ENCODE peak calls at places on chromosomes 4 and X, in four cellular contexts. Y is GM23248, E is testis, D is neural progenitor cell. O is an unnamed sample.

GRCh38 chr4:169184236-169184635 is 86.5 kb downstream of the SH3RF1 start:
- DNase-seq in Y (peak), E (no peak), D (no peak), O (no peak)

GRCh38 chr4:99815597-99816011 is 1.0 kb upstream of the DAPP1 start:
- DNase-seq in D (no peak), Y (peak), E (no peak), O (no peak)

GRCh38 chrX:22373094-22373493 is 100.4 kb downstream of the CBLL2 start:
- DNase-seq in D (no peak), E (no peak), Y (no peak), O (no peak)

GRCh38 chrX:40064055-40064597 is 33.6 kb downstream of the BCOR start:
- DNase-seq in Y (no peak), E (no peak), D (no peak), O (peak)

GRCh38 chr4:140839396-140839795 is 83.2 kb upstream of the TBC1D9 start:
- DNase-seq in D (peak), E (no peak), Y (no peak), O (no peak)

GRCh38 chrX:68183612-68184214 is 249.6 kb downstream of the OPHN1 start:
- DNase-seq in E (no peak), D (peak), Y (peak), O (no peak)

GRCh38 chr4:153095448-153096204 is 108.6 kb upstream of the TRIM2 start:
- DNase-seq in Y (no peak), E (no peak), D (no peak), O (no peak)

GRCh38 chr4:101274888-101275752 is 72.2 kb downstream of the PPP3CA start:
- DNase-seq in E (no peak), D (no peak), Y (no peak), O (no peak)

GRCh38 chrX:150692837-150693781 is at the start of gene MTMR1:
- DNase-seq in Y (peak), D (peak), E (peak), O (peak)

GRCh38 chr4:73312967-73313366 is 54.4 kb upstream of the ANKRD17 start:
- DNase-seq in D (no peak), Y (no peak), E (no peak), O (no peak)

GRCh38 chr4:73308286-73308685 is 49.7 kb upstream of the ANKRD17 start:
- DNase-seq in E (peak), Y (peak), D (peak), O (no peak)

GRCh38 chr4:73311428-73311827 is 52.8 kb upstream of the ANKRD17 start:
- DNase-seq in E (no peak), Y (peak), D (no peak), O (no peak)

GRCh38 chr4:73303711-73304110 is 45.1 kb upstream of the ANKRD17 start:
- DNase-seq in Y (no peak), E (no peak), D (no peak), O (no peak)

GRCh38 chr4:73309211-73309610 is 50.6 kb upstream of the ANKRD17 start:
- DNase-seq in E (no peak), Y (peak), D (no peak), O (no peak)
- H3K27ac ChIP-seq in E (no peak), Y (peak), D (no peak), O (no peak)

GRCh38 chr4:86356831-86357230 is 3.0 kb downstream of the MAPK10 start:
- DNase-seq in E (no peak), D (peak), Y (no peak), O (no peak)
- H3K27ac ChIP-seq in E (no peak), D (peak), Y (no peak), O (no peak)

GRCh38 chr4:188976644-188977115 is 837.4 kb downstream of the TRIML1 start:
- DNase-seq in E (no peak), Y (peak), D (peak), O (peak)
- H3K27ac ChIP-seq in E (no peak), Y (no peak), D (peak), O (peak)

DNA sequence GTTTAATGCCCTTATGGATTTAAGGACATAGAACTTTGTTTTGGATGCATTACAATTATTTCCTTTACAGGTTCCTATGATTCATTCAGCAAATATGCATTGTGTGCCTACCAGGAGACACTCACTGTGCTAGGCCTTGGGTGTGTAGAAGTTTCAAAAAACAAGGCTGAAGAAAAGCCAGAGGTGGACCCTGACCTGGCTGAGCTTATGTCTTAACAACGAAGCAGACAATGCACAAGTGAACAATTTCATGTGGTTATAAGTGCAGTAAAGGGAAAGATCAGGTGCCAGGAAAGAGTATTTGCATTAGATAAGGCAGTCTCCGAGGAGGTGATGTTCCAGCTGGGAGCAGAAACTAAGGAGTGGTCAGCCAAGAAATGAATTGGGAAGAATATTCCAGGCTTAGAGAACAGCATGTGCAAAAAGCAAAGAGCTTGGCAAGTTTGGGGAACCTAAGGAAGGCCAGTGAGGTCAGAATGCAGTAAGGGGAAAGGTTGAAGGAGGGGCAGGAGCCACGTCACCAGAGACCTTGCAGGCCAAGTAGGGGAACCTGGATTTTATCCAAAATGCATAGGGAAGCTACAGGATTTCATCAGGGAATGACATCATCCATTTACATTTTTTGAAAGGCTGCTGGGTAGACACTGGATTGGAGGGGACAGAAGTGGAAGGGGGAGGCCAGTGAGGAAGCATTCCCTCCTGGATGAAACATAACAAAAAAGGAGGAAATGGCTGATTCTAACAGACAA is 193.6 kb downstream of the SOWAHB start:
- DNase-seq in D (no peak), E (no peak), Y (peak), O (no peak)
- H3K27ac ChIP-seq in D (no peak), E (peak), Y (peak), O (peak)

GRCh38 chr4:66252291-66252690 is 582.0 kb upstream of the EPHA5 start:
- DNase-seq in Y (no peak), D (no peak), E (no peak), O (no peak)
- H3K27ac ChIP-seq in Y (no peak), D (no peak), E (no peak), O (no peak)

DNA sequence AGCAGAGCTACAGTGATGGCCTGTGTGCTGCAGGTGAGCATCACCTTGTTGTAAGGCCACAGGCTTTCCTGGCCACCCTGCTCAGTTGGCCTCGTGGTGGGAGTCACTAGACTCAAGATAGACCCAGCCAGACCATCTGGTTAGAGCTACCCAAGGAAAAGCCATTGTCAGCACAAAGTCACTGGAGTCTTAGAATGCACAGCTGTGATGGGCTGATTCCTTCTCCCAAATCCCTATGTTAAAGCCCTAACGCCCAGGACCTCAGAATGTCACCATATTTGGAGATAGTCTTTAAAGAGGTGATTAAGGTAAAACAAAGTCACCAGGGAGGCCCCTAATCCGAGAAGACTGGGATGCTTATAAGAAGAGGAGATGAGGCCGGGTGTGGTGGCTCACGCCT is 173.4 kb downstream of the DHRSX start:
- DNase-seq in D (no peak), Y (no peak), E (no peak), O (no peak)
- H3K27ac ChIP-seq in D (no peak), Y (no peak), E (no peak), O (no peak)

DNA sequence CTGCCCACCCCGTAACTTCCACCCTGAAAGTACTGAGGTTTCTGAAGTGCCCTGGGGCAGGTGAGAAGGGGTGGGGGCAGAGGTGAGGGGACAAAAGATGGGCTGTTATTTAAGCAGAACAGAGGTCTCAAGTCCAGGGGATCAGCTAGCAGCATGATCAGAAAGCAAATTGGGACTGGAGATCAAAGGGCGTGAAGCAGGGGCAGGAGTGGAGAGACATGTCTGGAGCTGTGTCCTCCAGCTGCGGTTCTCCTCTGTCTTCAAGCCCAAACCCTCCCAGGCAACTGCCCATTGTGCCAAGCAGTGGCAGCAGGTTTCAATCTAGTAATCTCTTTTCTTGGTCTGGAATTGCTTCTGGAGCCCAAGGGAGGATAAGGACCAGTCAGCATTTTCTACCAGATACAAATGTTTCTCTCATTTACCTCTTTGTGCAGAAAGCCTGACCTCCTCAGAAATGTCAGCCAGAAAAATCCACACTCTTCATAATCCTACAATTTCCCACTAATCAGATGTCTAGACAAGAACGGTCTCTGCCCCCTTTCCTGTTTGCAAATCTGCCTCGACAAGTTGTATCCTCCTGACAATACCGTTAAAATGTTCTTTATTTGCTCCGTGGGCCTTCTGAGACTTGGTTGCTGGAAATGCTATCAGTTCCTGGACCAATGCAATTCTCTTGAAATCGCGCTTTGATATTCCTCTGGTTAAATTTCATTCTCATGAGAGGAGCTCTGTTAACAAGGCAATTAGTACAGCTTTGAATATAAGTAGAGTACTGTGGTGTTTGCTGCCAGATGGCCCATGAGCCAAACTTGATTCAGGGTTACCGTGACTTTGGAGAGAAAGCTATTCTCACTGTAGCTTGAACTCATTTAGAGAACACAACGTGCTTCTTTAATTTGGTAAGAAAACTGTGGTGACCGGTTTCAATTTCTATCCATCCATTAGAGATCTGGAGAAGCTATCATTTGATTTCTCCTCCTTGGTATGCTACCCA is 23.1 kb upstream of the RASL11B start:
- DNase-seq in Y (no peak), D (no peak), E (peak), O (peak)
- H3K27ac ChIP-seq in Y (no peak), D (no peak), E (peak), O (peak)

GRCh38 chr4:139686988-139687387 is 21.4 kb downstream of the MGST2 start:
- DNase-seq in E (no peak), Y (no peak), D (no peak), O (no peak)
- H3K27ac ChIP-seq in E (peak), Y (no peak), D (no peak), O (no peak)

GRCh38 chr4:128782076-128782715 is 27.3 kb upstream of the JADE1 start:
- DNase-seq in D (peak), E (no peak), Y (peak), O (peak)
- H3K27ac ChIP-seq in D (no peak), E (no peak), Y (peak), O (no peak)

O was measured in endodermal cell.